ENCODE peak calls at places on chromosome 10, in nine cellular contexts. E is NCI-H2081; N is GM19239; M is stimulated activated CD8-positive, alpha-beta memory T cell treated with anti-CD3 and anti-CD28 coated beads, Interleukin-12 subunit alpha, Interleukin-12 subunit beta, amount 100 ng/mL, for 1 hour; K is GM10248; G is left kidney; L is stomach; P is HCT116; R is H9. Q is an unnamed sample.

GRCh38 chr10:91088300-91089140 is 131.9 kb upstream of the PCGF5 start:
- DNase-seq in E (no peak), N (no peak), M (no peak), K (peak; percentile 38), G (no peak), L (no peak), P (peak; percentile 1), R (no peak), Q (no peak)

GRCh38 chr10:80541144-80541750 is 3.5 kb downstream of the SH2D4B start:
- DNase-seq in E (no peak), N (peak; percentile 50), M (no peak), K (no peak), G (no peak), L (no peak), P (no peak), R (no peak), Q (no peak)

GRCh38 chr10:93435621-93436385 is 46.3 kb downstream of the MYOF start:
- DNase-seq in E (no peak), N (no peak), M (no peak), K (no peak), G (peak; percentile 81), L (no peak), P (no peak), R (no peak), Q (no peak)

GRCh38 chr10:805635-806305 is 116.3 kb upstream of the DIP2C start:
- DNase-seq in E (no peak), N (no peak), M (no peak), K (no peak), G (peak; percentile 55), L (no peak), P (no peak), R (no peak), Q (no peak)

GRCh38 chr10:71270301-71270777 is 48.7 kb upstream of the SLC29A3 start:
- DNase-seq in E (peak; percentile 33), N (peak; percentile 59), M (no peak), K (peak; percentile 78), G (peak; percentile 91), L (peak; percentile 63), P (peak; percentile 68), R (peak; percentile 87), Q (peak; percentile 33)

GRCh38 chr10:49104323-49104722 is 11.0 kb downstream of the VSTM4 start:
- DNase-seq in E (no peak), N (no peak), M (no peak), K (no peak), G (no peak), L (no peak), P (no peak), R (no peak), Q (no peak)

GRCh38 chr10:130737622-130738021 is 573.9 kb downstream of the TCERG1L start:
- DNase-seq in E (no peak), N (no peak), M (no peak), K (no peak), G (peak; percentile 94), L (peak; percentile 1), P (no peak), R (peak; percentile 46), Q (no peak)

GRCh38 chr10:34723746-34724145 is 91.3 kb downstream of the PARD3 start:
- DNase-seq in E (no peak), N (no peak), M (no peak), K (peak; percentile 43), G (peak; percentile 78), L (peak; percentile 58), P (no peak), R (no peak), Q (no peak)

GRCh38 chr10:132788180-132788830 is 2.4 kb upstream of the NKX6-2 start:
- DNase-seq in E (no peak), N (no peak), M (no peak), K (no peak), G (peak; percentile 74), L (peak; percentile 49), P (no peak), R (no peak), Q (no peak)

GRCh38 chr10:29784175-29784773 is 149.5 kb upstream of the SVIL start:
- DNase-seq in E (no peak), N (no peak), M (no peak), K (no peak), G (no peak), L (peak; percentile 41), P (peak; percentile 73), R (peak; percentile 86), Q (no peak)

GRCh38 chr10:68647928-68648327 is 73.1 kb upstream of the CCAR1 start:
- DNase-seq in E (no peak), N (no peak), M (no peak), K (no peak), G (no peak), L (no peak), P (no peak), R (no peak), Q (no peak)

GRCh38 chr10:13894412-13895093 is 307.8 kb downstream of the PRPF18 start:
- DNase-seq in E (no peak), N (no peak), M (no peak), K (no peak), G (no peak), L (no peak), P (no peak), R (no peak), Q (no peak)

GRCh38 chr10:1209355-1209979 is 153.3 kb downstream of the WDR37 start:
- DNase-seq in E (no peak), N (no peak), M (no peak), K (no peak), G (no peak), L (no peak), P (no peak), R (peak; percentile 8), Q (no peak)